ENCODE peak calls at places on chromosomes 1 and 21, in five cellular contexts. One of them, this sample, is unnamed.

GRCh38 chr1:225467193-225468020 is 39.6 kb upstream of the LBR start:
- DNase-seq in RPMI8226: peak
- DNase-seq in breast epithelium: no peak
- DNase-seq in ELR: no peak
- DNase-seq in COLO829: no peak
- DNase-seq in this sample: peak

GRCh38 chr1:244963231-244963826 is 99.0 kb upstream of the HNRNPU start:
- DNase-seq in RPMI8226: no peak
- DNase-seq in breast epithelium: no peak
- DNase-seq in ELR: no peak
- DNase-seq in COLO829: no peak
- DNase-seq in this sample: peak

GRCh38 chr1:231260351-231260750 is 19.3 kb downstream of the GNPAT start:
- DNase-seq in RPMI8226: no peak
- DNase-seq in breast epithelium: no peak
- DNase-seq in COLO829: no peak
- DNase-seq in ELR: peak
- DNase-seq in this sample: no peak

GRCh38 chr1:152413909-152414308 is at the start of gene CRNN:
- DNase-seq in ELR: no peak
- DNase-seq in breast epithelium: no peak
- DNase-seq in COLO829: no peak
- DNase-seq in RPMI8226: no peak
- DNase-seq in this sample: no peak

GRCh38 chr1:183954496-183954895 is 83.0 kb downstream of the COLGALT2 start:
- DNase-seq in COLO829: no peak
- DNase-seq in RPMI8226: no peak
- DNase-seq in breast epithelium: no peak
- DNase-seq in ELR: no peak
- DNase-seq in this sample: no peak

GRCh38 chr1:63621698-63622097 is 28.5 kb downstream of the PGM1 start:
- DNase-seq in ELR: no peak
- DNase-seq in RPMI8226: no peak
- DNase-seq in COLO829: no peak
- DNase-seq in breast epithelium: no peak
- DNase-seq in this sample: no peak

GRCh38 chr1:47191940-47192457 is 2.2 kb upstream of the PDZK1IP1 start:
- DNase-seq in COLO829: no peak
- DNase-seq in RPMI8226: no peak
- DNase-seq in breast epithelium: no peak
- DNase-seq in ELR: no peak
- DNase-seq in this sample: no peak

GRCh38 chr1:170214117-170214979 is 68.6 kb downstream of the NTMT2 start:
- DNase-seq in breast epithelium: no peak
- DNase-seq in COLO829: no peak
- DNase-seq in ELR: no peak
- DNase-seq in RPMI8226: no peak
- DNase-seq in this sample: peak

GRCh38 chr1:215789981-215790380 is 222.9 kb downstream of the KCTD3 start:
- DNase-seq in breast epithelium: no peak
- DNase-seq in COLO829: no peak
- DNase-seq in ELR: no peak
- DNase-seq in RPMI8226: no peak
- DNase-seq in this sample: no peak

GRCh38 chr1:100387644-100388350 is 35.5 kb downstream of the CDC14A start:
- DNase-seq in breast epithelium: no peak
- DNase-seq in COLO829: no peak
- DNase-seq in RPMI8226: no peak
- DNase-seq in ELR: peak
- DNase-seq in this sample: no peak

GRCh38 chr1:28129150-28129549 is 40.7 kb upstream of the EYA3 start:
- DNase-seq in breast epithelium: no peak
- DNase-seq in COLO829: no peak
- DNase-seq in RPMI8226: no peak
- DNase-seq in ELR: peak
- DNase-seq in this sample: no peak

GRCh38 chr1:90841477-90841876 is 124.4 kb upstream of the BARHL2 start:
- DNase-seq in ELR: no peak
- DNase-seq in breast epithelium: no peak
- DNase-seq in COLO829: no peak
- DNase-seq in RPMI8226: no peak
- DNase-seq in this sample: no peak

GRCh38 chr1:27832762-27833161 is 2.2 kb downstream of the PPP1R8 start:
- DNase-seq in breast epithelium: no peak
- DNase-seq in COLO829: no peak
- DNase-seq in ELR: peak
- DNase-seq in RPMI8226: no peak
- DNase-seq in this sample: no peak

GRCh38 chr1:2214541-2215241 is 13.4 kb upstream of the SKI start:
- DNase-seq in breast epithelium: no peak
- DNase-seq in ELR: no peak
- DNase-seq in COLO829: no peak
- DNase-seq in RPMI8226: no peak
- DNase-seq in this sample: no peak

GRCh38 chr1:54158071-54158470 is 5.3 kb upstream of the CDCP2 start:
- DNase-seq in ELR: no peak
- DNase-seq in COLO829: peak
- DNase-seq in breast epithelium: no peak
- DNase-seq in RPMI8226: no peak
- DNase-seq in this sample: no peak

GRCh38 chr1:177517556-177517955 is 346.8 kb downstream of the BRINP2 start:
- DNase-seq in ELR: peak
- DNase-seq in RPMI8226: no peak
- DNase-seq in COLO829: no peak
- DNase-seq in breast epithelium: no peak
- DNase-seq in this sample: no peak

GRCh38 chr1:16145988-16146887 is 9.6 kb downstream of the EPHA2 start:
- DNase-seq in COLO829: no peak
- DNase-seq in breast epithelium: peak
- DNase-seq in ELR: peak
- DNase-seq in RPMI8226: no peak
- DNase-seq in this sample: peak

GRCh38 chr1:162177126-162177525 is 107.6 kb downstream of the NOS1AP start:
- DNase-seq in ELR: peak
- DNase-seq in RPMI8226: no peak
- DNase-seq in breast epithelium: no peak
- DNase-seq in COLO829: no peak
- DNase-seq in this sample: no peak

GRCh38 chr1:28521502-28522164 is 15.8 kb downstream of the RCC1 start:
- DNase-seq in breast epithelium: no peak
- DNase-seq in COLO829: no peak
- DNase-seq in RPMI8226: no peak
- DNase-seq in ELR: no peak
- DNase-seq in this sample: peak

GRCh38 chr1:42927920-42928505 is 30.7 kb downstream of the SLC2A1 start:
- DNase-seq in ELR: no peak
- DNase-seq in RPMI8226: no peak
- DNase-seq in breast epithelium: no peak
- DNase-seq in COLO829: no peak
- DNase-seq in this sample: no peak

GRCh38 chr1:70961374-70961773 is 86.2 kb downstream of the PTGER3 start:
- DNase-seq in breast epithelium: no peak
- DNase-seq in ELR: no peak
- DNase-seq in COLO829: no peak
- DNase-seq in RPMI8226: no peak
- DNase-seq in this sample: peak

GRCh38 chr1:43039228-43040055 is 80.8 kb upstream of the SLC2A1 start:
- DNase-seq in ELR: no peak
- DNase-seq in breast epithelium: no peak
- DNase-seq in COLO829: no peak
- DNase-seq in RPMI8226: no peak
- DNase-seq in this sample: no peak

GRCh38 chr1:207698822-207699483 is 52.9 kb upstream of the CD46 start:
- DNase-seq in RPMI8226: peak
- DNase-seq in ELR: peak
- DNase-seq in COLO829: peak
- DNase-seq in breast epithelium: peak
- DNase-seq in this sample: peak

GRCh38 chr1:89649783-89650182 is 16.9 kb downstream of the LRRC8C start:
- DNase-seq in RPMI8226: no peak
- DNase-seq in ELR: no peak
- DNase-seq in COLO829: no peak
- DNase-seq in breast epithelium: no peak
- DNase-seq in this sample: no peak

GRCh38 chr1:59290173-59290954 is 6.5 kb upstream of the FGGY start:
- DNase-seq in RPMI8226: peak
- DNase-seq in COLO829: no peak
- DNase-seq in ELR: peak
- DNase-seq in breast epithelium: no peak
- DNase-seq in this sample: peak

GRCh38 chr1:232998646-232999045 is 48.2 kb downstream of the NTPCR start:
- DNase-seq in breast epithelium: no peak
- DNase-seq in RPMI8226: no peak
- DNase-seq in ELR: no peak
- DNase-seq in COLO829: no peak
- DNase-seq in this sample: no peak

GRCh38 chr1:119449964-119450363 is 35.0 kb downstream of the HSD3B2 start:
- DNase-seq in breast epithelium: no peak
- DNase-seq in ELR: peak
- DNase-seq in COLO829: no peak
- DNase-seq in RPMI8226: peak
- DNase-seq in this sample: peak

GRCh38 chr21:38386967-38387366 is 111.3 kb downstream of the ERG start:
- DNase-seq in RPMI8226: no peak
- DNase-seq in COLO829: no peak
- DNase-seq in breast epithelium: no peak
- DNase-seq in ELR: peak
- DNase-seq in this sample: peak